ENCODE peak calls at places on chromosomes 6 and 20, in nine cellular contexts. M is IMR-90; B is HCT116; N is heart left ventricle; S is upper lobe of right lung; J is sigmoid colon; K is right lobe of liver; R is RWPE2; G is CD8-positive, alpha-beta memory T cell. F is an unnamed sample.

GRCh38 chr20:1005452-1006027 is 3.4 kb upstream of the RSPO4 start:
- DNase-seq in M (peak), B (peak), N (no peak), S (peak), J (peak), K (peak), R (no peak), G (no peak), F (no peak)

GRCh38 chr20:38208088-38208487 is 43.0 kb upstream of the TGM2 start:
- DNase-seq in M (no peak), B (no peak), N (no peak), S (peak), J (no peak), K (peak), R (peak), G (no peak), F (no peak)

GRCh38 chr6:139373928-139374356 is 506 bp downstream of the CITED2 start:
- DNase-seq in M (no peak), B (no peak), N (no peak), S (no peak), J (no peak), K (no peak), R (no peak), G (no peak), F (no peak)

GRCh38 chr6:21831531-21832291 is 238.2 kb downstream of the SOX4 start:
- DNase-seq in M (peak), B (no peak), N (no peak), S (no peak), J (no peak), K (no peak), R (no peak), G (no peak), F (no peak)

GRCh38 chr6:118580585-118581419 is 32.7 kb downstream of the PLN start:
- DNase-seq in M (peak), B (peak), N (no peak), S (no peak), J (peak), K (peak), R (no peak), G (no peak), F (peak)

GRCh38 chr6:33280539-33280938 is 3.6 kb downstream of the B3GALT4 start:
- DNase-seq in M (no peak), B (no peak), N (no peak), S (no peak), J (no peak), K (no peak), R (no peak), G (no peak), F (no peak)

GRCh38 chr6:96059586-96059985 is 43.8 kb downstream of the FUT9 start:
- DNase-seq in M (no peak), B (no peak), N (no peak), S (no peak), J (no peak), K (no peak), R (no peak), G (no peak), F (no peak)

GRCh38 chr20:58688838-58689237 is 3.8 kb upstream of the NPEPL1 start:
- DNase-seq in M (peak), B (no peak), N (peak), S (no peak), J (no peak), K (no peak), R (peak), G (no peak), F (no peak)

GRCh38 chr6:144349690-144350132 is 64.6 kb downstream of the UTRN start:
- DNase-seq in M (peak), B (peak), N (no peak), S (no peak), J (no peak), K (no peak), R (no peak), G (no peak), F (no peak)

GRCh38 chr20:18039063-18039462 is 18.7 kb downstream of the OVOL2 start:
- DNase-seq in M (no peak), B (no peak), N (no peak), S (no peak), J (no peak), K (no peak), R (no peak), G (no peak), F (no peak)

GRCh38 chr6:147738516-147739187 is 230.2 kb downstream of the SAMD5 start:
- DNase-seq in M (peak), B (no peak), N (no peak), S (no peak), J (no peak), K (no peak), R (no peak), G (no peak), F (no peak)

GRCh38 chr6:68891419-68891818 is 256.3 kb downstream of the ADGRB3 start:
- DNase-seq in M (no peak), B (no peak), N (no peak), S (no peak), J (no peak), K (no peak), R (no peak), G (no peak), F (no peak)

GRCh38 chr6:93036835-93037234 is 382.5 kb downstream of the EPHA7 start:
- DNase-seq in M (peak), B (no peak), N (no peak), S (no peak), J (no peak), K (no peak), R (no peak), G (no peak), F (no peak)

GRCh38 chr6:158624684-158625682 is 19.6 kb downstream of the DYNLT1 start:
- DNase-seq in M (no peak), B (no peak), N (no peak), S (no peak), J (no peak), K (no peak), R (peak), G (no peak), F (no peak)

GRCh38 chr6:99602519-99603420 is 3.9 kb upstream of the PRDM13 start:
- DNase-seq in M (no peak), B (no peak), N (no peak), S (no peak), J (no peak), K (no peak), R (no peak), G (no peak), F (no peak)

GRCh38 chr6:143482593-143482992 is 28.9 kb downstream of the FUCA2 start:
- DNase-seq in M (peak), B (no peak), N (no peak), S (no peak), J (no peak), K (no peak), R (no peak), G (no peak), F (no peak)

GRCh38 chr6:47403801-47404200 is 73.8 kb upstream of the CD2AP start:
- DNase-seq in M (no peak), B (no peak), N (no peak), S (no peak), J (no peak), K (no peak), R (no peak), G (no peak), F (no peak)

GRCh38 chr20:59831024-59831900 is 102.2 kb downstream of the SYCP2 start:
- DNase-seq in M (no peak), B (no peak), N (no peak), S (no peak), J (peak), K (no peak), R (peak), G (no peak), F (peak)

GRCh38 chr20:54197621-54198604 is 10.0 kb upstream of the PFDN4 start:
- DNase-seq in M (peak), B (no peak), N (no peak), S (no peak), J (no peak), K (peak), R (no peak), G (no peak), F (no peak)

GRCh38 chr6:117483004-117483644 is 650 bp downstream of the DCBLD1 start:
- DNase-seq in M (peak), B (no peak), N (peak), S (peak), J (peak), K (peak), R (no peak), G (no peak), F (no peak)

GRCh38 chr6:163438940-163439335 is 24.4 kb downstream of the QKI start:
- DNase-seq in M (no peak), B (no peak), N (peak), S (peak), J (no peak), K (peak), R (no peak), G (peak), F (no peak)

GRCh38 chr6:34154668-34155447 is 9.0 kb upstream of the GRM4 start:
- DNase-seq in M (peak), B (no peak), N (peak), S (peak), J (peak), K (no peak), R (peak), G (peak), F (no peak)

GRCh38 chr6:21277601-21278043 is 315.9 kb upstream of the SOX4 start:
- DNase-seq in M (no peak), B (peak), N (no peak), S (no peak), J (no peak), K (no peak), R (no peak), G (no peak), F (peak)

GRCh38 chr6:156752666-156753301 is 24.4 kb upstream of the ARID1B start:
- DNase-seq in M (no peak), B (no peak), N (peak), S (no peak), J (no peak), K (peak), R (no peak), G (no peak), F (no peak)

GRCh38 chr6:156816505-156816904 is 39.3 kb downstream of the ARID1B start:
- DNase-seq in M (peak), B (no peak), N (no peak), S (peak), J (no peak), K (no peak), R (no peak), G (no peak), F (no peak)

GRCh38 chr6:146359123-146359522 is 184.5 kb upstream of the RAB32 start:
- DNase-seq in M (no peak), B (no peak), N (no peak), S (no peak), J (no peak), K (no peak), R (no peak), G (no peak), F (no peak)
- H3K27ac ChIP-seq in M (no peak), B (no peak), N (no peak), S (no peak), J (no peak), K (no peak), R (peak), G (no peak), F (no peak)

GRCh38 chr6:7234547-7234946 is 78.5 kb downstream of the SSR1 start:
- DNase-seq in M (peak), B (no peak), N (no peak), S (no peak), J (peak), K (no peak), R (peak), G (no peak), F (no peak)
- H3K27ac ChIP-seq in M (no peak), B (no peak), N (no peak), S (no peak), J (no peak), K (peak), R (peak), G (no peak), F (no peak)

DNA sequence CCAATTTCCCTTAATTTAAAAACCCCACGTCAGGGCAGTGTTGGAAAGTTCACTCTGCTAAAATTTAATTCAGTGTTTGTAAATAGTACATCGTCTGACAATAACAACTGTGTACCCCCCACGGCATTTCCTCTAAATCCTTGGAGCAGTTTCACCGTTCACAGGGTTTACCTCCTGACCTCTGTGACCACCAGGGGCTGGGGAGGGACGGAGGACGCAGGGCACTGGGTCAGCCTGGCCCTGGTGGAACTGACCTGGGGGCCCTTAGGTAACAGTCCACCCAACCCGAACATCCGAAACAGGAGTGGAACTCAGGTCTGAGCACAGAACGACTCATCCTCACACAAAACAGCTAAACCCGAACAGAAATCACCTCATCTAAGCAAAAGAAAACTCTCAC is 2.1 kb downstream of the ZBTB46 start:
- DNase-seq in M (no peak), B (no peak), N (no peak), S (no peak), J (no peak), K (no peak), R (no peak), G (no peak), F (no peak)
- H3K27ac ChIP-seq in M (no peak), B (no peak), N (peak), S (peak), J (peak), K (peak), R (no peak), G (no peak), F (no peak)

GRCh38 chr6:169441292-169441691 is 187.6 kb upstream of the THBS2 start:
- DNase-seq in M (no peak), B (no peak), N (no peak), S (no peak), J (no peak), K (no peak), R (no peak), G (no peak), F (no peak)

GRCh38 chr6:169445227-169445626 is 191.6 kb upstream of the THBS2 start:
- DNase-seq in M (no peak), B (no peak), N (no peak), S (no peak), J (no peak), K (no peak), R (no peak), G (no peak), F (no peak)

GRCh38 chr6:169449221-169449620 is 195.6 kb upstream of the THBS2 start:
- DNase-seq in M (no peak), B (no peak), N (no peak), S (no peak), J (no peak), K (no peak), R (no peak), G (no peak), F (no peak)

GRCh38 chr6:169450097-169450496 is 196.5 kb upstream of the THBS2 start:
- DNase-seq in M (no peak), B (no peak), N (no peak), S (no peak), J (no peak), K (no peak), R (no peak), G (no peak), F (no peak)

GRCh38 chr6:169445661-169446581 is 192.3 kb upstream of the THBS2 start:
- DNase-seq in M (no peak), B (no peak), N (no peak), S (no peak), J (no peak), K (no peak), R (no peak), G (no peak), F (no peak)
- H3K27ac ChIP-seq in M (no peak), B (no peak), N (no peak), S (no peak), J (no peak), K (no peak), R (no peak), G (no peak), F (no peak)

GRCh38 chr6:166958926-166959861 is 2.8 kb upstream of the RNASET2 start:
- DNase-seq in M (no peak), B (no peak), N (no peak), S (no peak), J (no peak), K (no peak), R (no peak), G (peak), F (no peak)
- H3K27ac ChIP-seq in M (no peak), B (no peak), N (peak), S (peak), J (no peak), K (peak), R (no peak), G (peak), F (no peak)

DNA sequence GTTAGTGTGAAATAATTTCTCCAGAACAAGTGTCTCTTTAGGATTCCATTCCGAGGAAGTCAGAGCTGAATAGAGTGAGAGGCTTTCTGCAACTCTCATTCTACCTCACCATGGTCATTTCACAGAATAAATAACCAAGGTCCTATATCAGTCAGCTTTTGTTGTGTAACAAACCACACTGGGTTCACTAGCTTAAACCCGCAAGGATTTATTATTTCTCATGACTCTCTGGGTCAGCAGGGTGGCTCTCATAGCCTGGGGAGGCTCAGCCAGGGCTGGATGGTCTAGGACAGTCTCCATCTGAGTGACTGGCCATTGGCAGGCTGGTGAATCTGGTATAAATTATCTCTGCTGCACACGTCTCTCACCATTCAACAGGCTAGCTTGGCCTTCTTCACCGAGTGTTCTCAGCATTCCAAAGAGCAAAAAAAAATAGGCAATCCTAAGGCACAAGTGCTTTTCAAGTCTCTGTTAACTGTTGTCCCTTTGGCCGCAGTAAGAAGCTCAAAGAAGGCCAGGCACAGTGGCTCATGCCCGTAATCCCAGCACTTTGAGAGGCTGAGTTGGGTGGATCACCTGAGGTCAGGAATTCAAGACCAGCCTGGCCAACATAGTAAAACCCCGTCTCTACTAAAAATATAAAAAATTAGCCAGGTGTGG is 39.7 kb downstream of the ISM1 start:
- DNase-seq in M (no peak), B (no peak), N (no peak), S (no peak), J (no peak), K (no peak), R (no peak), G (no peak), F (no peak)
- H3K27ac ChIP-seq in M (no peak), B (no peak), N (no peak), S (no peak), J (no peak), K (peak), R (no peak), G (no peak), F (no peak)

GRCh38 chr6:107655245-107655644 is 165.3 kb downstream of the SOBP start:
- DNase-seq in M (no peak), B (no peak), N (no peak), S (no peak), J (no peak), K (no peak), R (no peak), G (no peak), F (no peak)
- H3K27ac ChIP-seq in M (no peak), B (no peak), N (no peak), S (no peak), J (no peak), K (no peak), R (no peak), G (no peak), F (no peak)

DNA sequence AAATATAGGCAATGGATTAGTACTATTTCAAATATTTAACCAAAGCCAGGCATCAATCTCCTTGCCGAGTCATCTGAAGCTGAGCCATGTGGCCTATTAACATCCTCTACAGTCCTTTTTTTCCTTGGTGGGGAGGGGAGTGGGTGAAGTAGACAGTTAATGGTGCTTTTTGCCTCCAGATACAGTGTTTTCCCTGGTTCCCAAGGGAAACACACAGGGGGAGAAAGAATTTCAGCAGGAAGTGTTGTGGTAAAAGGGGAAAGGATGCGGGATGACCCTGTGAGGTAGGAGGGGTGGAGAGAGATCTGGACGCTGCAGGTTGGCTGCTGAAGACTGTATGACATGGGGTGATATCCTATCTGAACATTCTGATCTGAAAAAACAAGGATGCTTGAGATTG is 9.6 kb downstream of the CLDN20 start:
- DNase-seq in M (peak), B (no peak), N (no peak), S (no peak), J (no peak), K (no peak), R (no peak), G (no peak), F (no peak)
- H3K27ac ChIP-seq in M (peak), B (no peak), N (peak), S (no peak), J (peak), K (no peak), R (peak), G (no peak), F (peak)

GRCh38 chr6:111237757-111238260 is 150.5 kb downstream of the SLC16A10 start:
- DNase-seq in M (peak), B (no peak), N (no peak), S (no peak), J (no peak), K (no peak), R (no peak), G (no peak), F (no peak)
- H3K27ac ChIP-seq in M (no peak), B (no peak), N (no peak), S (no peak), J (no peak), K (no peak), R (peak), G (no peak), F (peak)

DNA sequence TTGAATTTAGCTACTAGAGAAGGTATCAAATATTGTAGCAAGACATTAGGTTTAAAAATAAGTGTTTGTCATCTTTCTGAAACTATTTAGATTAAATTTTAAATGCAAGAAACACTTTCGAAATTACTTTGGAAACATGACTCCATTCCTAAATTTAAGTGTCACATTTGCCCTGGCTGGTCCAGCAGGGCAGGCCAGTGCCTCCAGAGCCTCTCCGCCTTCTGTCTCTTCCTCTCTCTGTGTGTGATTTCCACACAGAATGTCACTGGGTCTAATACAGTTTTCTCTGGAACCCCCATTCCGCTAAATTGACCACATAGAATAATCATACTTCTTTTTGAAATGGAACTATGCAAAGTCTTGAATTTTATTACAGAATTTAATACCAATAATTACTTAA is 111.5 kb downstream of the SOBP start:
- DNase-seq in M (no peak), B (no peak), N (no peak), S (no peak), J (no peak), K (no peak), R (no peak), G (no peak), F (no peak)
- H3K27ac ChIP-seq in M (no peak), B (no peak), N (no peak), S (no peak), J (no peak), K (no peak), R (peak), G (no peak), F (no peak)

F was measured in epithelial cell of prostate.